ENCODE peak calls at places on chromosomes 4 and X, in seven cellular contexts. One of them, this sample, is unnamed.

GRCh38 chrX:84219551-84219950 is 31.6 kb upstream of the RPS6KA6 start:
- DNase-seq in ovary: no peak
- DNase-seq in upper lobe of left lung: no peak
- DNase-seq in K562: no peak
- DNase-seq in suprapubic skin: no peak
- DNase-seq in stomach: no peak
- DNase-seq in SK-N-SH: no peak
- DNase-seq in this sample: no peak

GRCh38 chr4:184503869-184504300 is 29.5 kb upstream of the IRF2 start:
- DNase-seq in ovary: no peak
- DNase-seq in upper lobe of left lung: no peak
- DNase-seq in K562: no peak
- DNase-seq in suprapubic skin: no peak
- DNase-seq in stomach: no peak
- DNase-seq in SK-N-SH: no peak
- DNase-seq in this sample: no peak

GRCh38 chrX:39736219-39737211 is 361.2 kb downstream of the BCOR start:
- DNase-seq in ovary: peak; percentile 77
- DNase-seq in upper lobe of left lung: peak; percentile 74
- DNase-seq in K562: no peak
- DNase-seq in suprapubic skin: peak; percentile 80
- DNase-seq in stomach: peak; percentile 92
- DNase-seq in SK-N-SH: peak; percentile 35
- DNase-seq in this sample: peak; percentile 59

GRCh38 chrX:149628768-149629167 is 2.8 kb downstream of the TMEM185A start:
- DNase-seq in ovary: no peak
- DNase-seq in upper lobe of left lung: no peak
- DNase-seq in K562: no peak
- DNase-seq in suprapubic skin: no peak
- DNase-seq in stomach: no peak
- DNase-seq in SK-N-SH: no peak
- DNase-seq in this sample: no peak

GRCh38 chr4:168777277-168777965 is 232.6 kb downstream of the CBR4 start:
- DNase-seq in ovary: no peak
- DNase-seq in upper lobe of left lung: no peak
- DNase-seq in K562: no peak
- DNase-seq in suprapubic skin: no peak
- DNase-seq in stomach: no peak
- DNase-seq in SK-N-SH: no peak
- DNase-seq in this sample: no peak

GRCh38 chrX:18545771-18546170 is 120.4 kb downstream of the CDKL5 start:
- DNase-seq in ovary: no peak
- DNase-seq in upper lobe of left lung: no peak
- DNase-seq in K562: no peak
- DNase-seq in suprapubic skin: no peak
- DNase-seq in stomach: no peak
- DNase-seq in SK-N-SH: no peak
- DNase-seq in this sample: no peak

GRCh38 chrX:79530310-79531108 is 163.4 kb upstream of the ITM2A start:
- DNase-seq in ovary: no peak
- DNase-seq in upper lobe of left lung: peak; percentile 24
- DNase-seq in K562: no peak
- DNase-seq in suprapubic skin: no peak
- DNase-seq in stomach: no peak
- DNase-seq in SK-N-SH: no peak
- DNase-seq in this sample: no peak

GRCh38 chr4:155972098-155972497 is 18.4 kb upstream of the CTSO start:
- DNase-seq in ovary: no peak
- DNase-seq in upper lobe of left lung: no peak
- DNase-seq in K562: no peak
- DNase-seq in suprapubic skin: no peak
- DNase-seq in stomach: no peak
- DNase-seq in SK-N-SH: no peak
- DNase-seq in this sample: no peak

GRCh38 chrX:499870-500364 is 113.2 kb upstream of the PPP2R3B start:
- DNase-seq in ovary: no peak
- DNase-seq in upper lobe of left lung: no peak
- DNase-seq in K562: no peak
- DNase-seq in suprapubic skin: no peak
- DNase-seq in stomach: no peak
- DNase-seq in SK-N-SH: no peak
- DNase-seq in this sample: no peak

DNA sequence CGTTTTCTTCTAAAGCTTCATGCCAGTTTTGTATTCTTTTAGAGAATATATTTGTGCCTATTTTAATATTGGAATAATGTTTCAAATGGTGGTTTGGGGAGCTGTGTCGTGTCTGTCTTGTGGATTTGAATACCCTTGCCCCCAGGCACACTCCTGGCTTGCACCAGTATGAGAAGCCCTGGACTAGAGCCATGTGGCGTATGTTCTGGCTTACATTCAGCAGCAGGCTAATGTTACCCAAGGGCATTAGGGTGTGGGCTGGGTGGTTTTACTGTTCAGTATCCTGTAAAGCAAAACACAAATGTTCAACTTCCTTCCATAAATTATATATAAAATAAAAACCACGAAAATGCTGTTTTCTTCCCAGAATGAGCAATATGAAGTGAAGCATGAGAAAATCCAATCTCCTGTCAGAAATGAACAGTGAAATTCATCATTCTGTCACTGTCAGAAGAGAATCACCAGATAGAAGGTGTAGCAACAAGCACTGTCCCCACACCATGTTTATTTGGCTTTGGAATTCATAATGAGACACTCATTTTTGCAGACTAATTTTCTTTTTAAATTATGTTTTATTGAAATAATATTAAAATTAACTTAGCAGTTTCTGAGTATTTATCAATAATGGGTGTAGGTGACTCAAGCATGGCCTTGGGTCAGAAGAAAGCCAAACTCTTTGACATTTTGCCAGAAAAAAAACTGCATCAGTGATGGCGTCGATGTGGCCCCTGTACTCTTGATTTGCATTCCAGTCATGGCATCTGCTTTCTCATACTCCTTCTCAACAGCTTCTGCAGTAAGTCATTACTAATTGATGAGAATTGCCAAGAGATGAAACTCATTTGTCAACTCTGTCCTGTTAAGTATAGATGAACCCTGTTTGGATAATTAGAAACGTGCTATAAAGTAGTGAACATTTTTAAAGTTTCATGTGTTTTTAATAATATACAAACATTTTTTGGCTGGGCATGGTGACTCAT is 43.8 kb downstream of the WWC2 start:
- DNase-seq in ovary: no peak
- DNase-seq in upper lobe of left lung: no peak
- DNase-seq in K562: no peak
- DNase-seq in suprapubic skin: peak; percentile 66
- DNase-seq in stomach: peak; percentile 88
- DNase-seq in SK-N-SH: peak; percentile 76
- DNase-seq in this sample: no peak
- H3K4me1 ChIP-seq in ovary: peaks cover 6% of the 10 kb centered on the region
- H3K4me1 ChIP-seq in upper lobe of left lung: peaks cover 21% of the 10 kb centered on the region
- H3K4me1 ChIP-seq in K562: peaks cover 34% of the 10 kb centered on the region
- H3K4me1 ChIP-seq in suprapubic skin: peaks cover 30% of the 10 kb centered on the region
- H3K4me1 ChIP-seq in stomach: peaks cover 42% of the 10 kb centered on the region
- H3K4me1 ChIP-seq in SK-N-SH: peaks cover 33% of the 10 kb centered on the region
- H3K4me1 ChIP-seq in this sample: peaks cover 9% of the 10 kb centered on the region

GRCh38 chr4:181957088-181957487 is 286.1 kb upstream of the TENM3 start:
- DNase-seq in ovary: no peak
- DNase-seq in upper lobe of left lung: no peak
- DNase-seq in K562: no peak
- DNase-seq in suprapubic skin: no peak
- DNase-seq in stomach: no peak
- DNase-seq in SK-N-SH: no peak
- DNase-seq in this sample: no peak
- TF ChIP-seq EP300 in ovary: no peak
- TF ChIP-seq EP300 in upper lobe of left lung: no peak
- TF ChIP-seq EP300 in K562: no peak
- TF ChIP-seq EP300 in suprapubic skin: no peak
- TF ChIP-seq EP300 in stomach: no peak
- TF ChIP-seq EP300 in SK-N-SH: no peak
- TF ChIP-seq EP300 in this sample: no peak

GRCh38 chr4:112312610-112313239 is 15.6 kb downstream of the ALPK1 start:
- DNase-seq in ovary: no peak
- DNase-seq in upper lobe of left lung: no peak
- DNase-seq in K562: no peak
- DNase-seq in suprapubic skin: no peak
- DNase-seq in stomach: no peak
- DNase-seq in SK-N-SH: no peak
- DNase-seq in this sample: no peak
- H3K4me3 ChIP-seq in ovary: no peak overlapping the region
- H3K4me3 ChIP-seq in upper lobe of left lung: no peak overlapping the region
- H3K4me3 ChIP-seq in K562: no peak overlapping the region
- H3K4me3 ChIP-seq in suprapubic skin: no peak overlapping the region
- H3K4me3 ChIP-seq in stomach: no peak overlapping the region
- H3K4me3 ChIP-seq in SK-N-SH: no peak overlapping the region
- H3K4me3 ChIP-seq in this sample: no peak overlapping the region

GRCh38 chr4:65654976-65655375 is 15.3 kb downstream of the EPHA5 start:
- DNase-seq in ovary: no peak
- DNase-seq in upper lobe of left lung: no peak
- DNase-seq in K562: no peak
- DNase-seq in suprapubic skin: no peak
- DNase-seq in stomach: no peak
- DNase-seq in SK-N-SH: no peak
- DNase-seq in this sample: no peak
- H3K4me1 ChIP-seq in ovary: no peaks in the 10 kb centered on the region
- H3K4me1 ChIP-seq in upper lobe of left lung: no peaks in the 10 kb centered on the region
- H3K4me1 ChIP-seq in K562: no peaks in the 10 kb centered on the region
- H3K4me1 ChIP-seq in suprapubic skin: no peaks in the 10 kb centered on the region
- H3K4me1 ChIP-seq in stomach: no peaks in the 10 kb centered on the region
- H3K4me1 ChIP-seq in SK-N-SH: no peaks in the 10 kb centered on the region
- H3K4me1 ChIP-seq in this sample: no peaks in the 10 kb centered on the region

GRCh38 chr4:130127297-130127696 is 1031.3 kb downstream of the C4orf33 start:
- DNase-seq in ovary: no peak
- DNase-seq in upper lobe of left lung: no peak
- DNase-seq in K562: no peak
- DNase-seq in suprapubic skin: no peak
- DNase-seq in stomach: no peak
- DNase-seq in SK-N-SH: no peak
- DNase-seq in this sample: no peak
- TF ChIP-seq EP300 in ovary: no peak
- TF ChIP-seq EP300 in upper lobe of left lung: no peak
- TF ChIP-seq EP300 in K562: no peak
- TF ChIP-seq EP300 in suprapubic skin: no peak
- TF ChIP-seq EP300 in stomach: no peak
- TF ChIP-seq EP300 in SK-N-SH: no peak
- TF ChIP-seq EP300 in this sample: no peak

DNA sequence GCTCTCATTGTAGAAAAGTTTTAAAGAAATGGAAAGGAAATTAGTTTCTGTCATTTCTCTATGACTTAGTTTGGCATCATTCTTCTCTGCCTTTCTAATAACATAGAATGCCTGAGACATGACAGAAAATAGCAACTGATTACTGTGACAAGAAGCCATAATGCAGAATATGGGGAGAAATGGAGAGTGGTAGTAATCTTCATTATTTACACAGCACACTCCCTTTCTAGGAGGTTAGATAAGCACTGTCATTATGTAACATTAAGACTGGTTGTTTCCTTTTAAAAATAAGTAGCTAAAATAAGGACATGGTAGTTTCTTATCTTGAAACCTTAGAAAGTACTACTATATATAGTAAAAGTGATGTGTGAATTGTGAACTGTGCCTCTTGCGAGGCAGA is 1227.9 kb upstream of the PABPC4L start:
- DNase-seq in ovary: no peak
- DNase-seq in upper lobe of left lung: no peak
- DNase-seq in K562: no peak
- DNase-seq in suprapubic skin: no peak
- DNase-seq in stomach: no peak
- DNase-seq in SK-N-SH: no peak
- DNase-seq in this sample: no peak
- H3K4me3 ChIP-seq in ovary: no peak overlapping the region
- H3K4me3 ChIP-seq in upper lobe of left lung: no peak overlapping the region
- H3K4me3 ChIP-seq in K562: no peak overlapping the region
- H3K4me3 ChIP-seq in suprapubic skin: no peak overlapping the region
- H3K4me3 ChIP-seq in stomach: no peak overlapping the region
- H3K4me3 ChIP-seq in SK-N-SH: no peak overlapping the region
- H3K4me3 ChIP-seq in this sample: no peak overlapping the region

GRCh38 chr4:164748375-164748774 is 5.6 kb upstream of the SMIM31 start:
- DNase-seq in ovary: no peak
- DNase-seq in upper lobe of left lung: no peak
- DNase-seq in K562: peak; percentile 10
- DNase-seq in suprapubic skin: no peak
- DNase-seq in stomach: no peak
- DNase-seq in SK-N-SH: peak; percentile 13
- DNase-seq in this sample: no peak
- H3K4me1 ChIP-seq in ovary: no peaks in the 10 kb centered on the region
- H3K4me1 ChIP-seq in upper lobe of left lung: no peaks in the 10 kb centered on the region
- H3K4me1 ChIP-seq in K562: no peaks in the 10 kb centered on the region
- H3K4me1 ChIP-seq in suprapubic skin: no peaks in the 10 kb centered on the region
- H3K4me1 ChIP-seq in stomach: no peaks in the 10 kb centered on the region
- H3K4me1 ChIP-seq in SK-N-SH: no peaks in the 10 kb centered on the region
- H3K4me1 ChIP-seq in this sample: no peaks in the 10 kb centered on the region

This sample was measured in tibial nerve.